ENCODE peak calls at places on chromosomes 5 and 9, in eight cellular contexts. H, A, Z, O, C, F, M and Y are unnamed samples.

GRCh38 chr5:37723147-37723961 is 116.5 kb downstream of the GDNF start:
- DNase-seq in H (no peak), A (no peak), Z (no peak), O (no peak), C (peak; percentile 54), F (no peak), M (no peak), Y (no peak)

GRCh38 chr5:18048449-18048848 is 414.2 kb downstream of the TAF11L14 start:
- DNase-seq in H (no peak), A (no peak), Z (no peak), O (no peak), C (no peak), F (no peak), M (no peak), Y (no peak)

GRCh38 chr9:137982132-137982666 is 104.6 kb downstream of the CACNA1B start:
- DNase-seq in H (no peak), A (no peak), Z (no peak), O (no peak), C (no peak), F (no peak), M (no peak), Y (no peak)

GRCh38 chr9:132795511-132796303 is 82.4 kb downstream of the AK8 start:
- DNase-seq in H (no peak), A (no peak), Z (no peak), O (no peak), C (no peak), F (no peak), M (no peak), Y (no peak)

GRCh38 chr9:76651114-76651697 is 113.0 kb upstream of the PCA3 start:
- DNase-seq in H (no peak), A (no peak), Z (no peak), O (no peak), C (peak; percentile 33), F (no peak), M (no peak), Y (no peak)

GRCh38 chr5:173925449-173926071 is 37.4 kb downstream of the CPEB4 start:
- DNase-seq in H (no peak), A (peak; percentile 46), Z (no peak), O (no peak), C (peak; percentile 75), F (no peak), M (no peak), Y (peak; percentile 19)

GRCh38 chr5:23721336-23721735 is 213.9 kb downstream of the PRDM9 start:
- DNase-seq in H (no peak), A (no peak), Z (no peak), O (no peak), C (no peak), F (no peak), M (no peak), Y (no peak)

GRCh38 chr5:138035605-138036537 is 3.0 kb upstream of the FAM13B start:
- DNase-seq in H (peak; percentile 53), A (peak; percentile 65), Z (peak; percentile 40), O (peak; percentile 29), C (peak; percentile 90), F (peak; percentile 53), M (peak; percentile 80), Y (peak; percentile 48)

GRCh38 chr5:111068208-111068607 is 3.3 kb upstream of the TSLP start:
- DNase-seq in H (no peak), A (no peak), Z (no peak), O (no peak), C (no peak), F (no peak), M (no peak), Y (no peak)

GRCh38 chr5:168327019-168327421 is 35.6 kb downstream of the WWC1 start:
- DNase-seq in H (no peak), A (no peak), Z (no peak), O (no peak), C (no peak), F (no peak), M (no peak), Y (no peak)

GRCh38 chr5:180139731-180140626 is 68.4 kb upstream of the RNF130 start:
- DNase-seq in H (no peak), A (no peak), Z (no peak), O (peak; percentile 10), C (no peak), F (no peak), M (no peak), Y (no peak)

GRCh38 chr5:2256646-2257288 is 374.0 kb upstream of the IRX4 start:
- DNase-seq in H (no peak), A (no peak), Z (no peak), O (no peak), C (no peak), F (no peak), M (no peak), Y (no peak)

GRCh38 chr5:178790371-178790770 is 59.9 kb upstream of the ZNF354A start:
- DNase-seq in H (no peak), A (no peak), Z (no peak), O (no peak), C (peak; percentile 42), F (no peak), M (no peak), Y (no peak)

GRCh38 chr5:10607666-10608442 is 44.0 kb downstream of the ANKRD33B start:
- DNase-seq in H (no peak), A (peak; percentile 54), Z (no peak), O (no peak), C (peak; percentile 93), F (no peak), M (no peak), Y (no peak)

GRCh38 chr9:98926016-98926415 is 17.7 kb upstream of the COL15A1 start:
- DNase-seq in H (no peak), A (no peak), Z (no peak), O (no peak), C (no peak), F (no peak), M (no peak), Y (no peak)

GRCh38 chr5:53442946-53443345 is 37.5 kb upstream of the FST start:
- DNase-seq in H (no peak), A (no peak), Z (no peak), O (no peak), C (no peak), F (no peak), M (no peak), Y (no peak)

GRCh38 chr5:42274913-42275312 is 148.3 kb upstream of the GHR start:
- DNase-seq in H (no peak), A (no peak), Z (no peak), O (no peak), C (no peak), F (no peak), M (no peak), Y (no peak)

GRCh38 chr5:160419458-160420330 is 813 bp upstream of the SLU7 start:
- DNase-seq in H (no peak), A (no peak), Z (no peak), O (no peak), C (no peak), F (no peak), M (no peak), Y (no peak)

GRCh38 chr5:160418561-160419457 is at the start of gene SLU7:
- DNase-seq in H (peak; percentile 86), A (peak; percentile 94), Z (peak; percentile 88), O (peak; percentile 92), C (peak; percentile 97), F (peak; percentile 71), M (peak; percentile 89), Y (peak; percentile 96)

GRCh38 chr5:160420331-160420610 is 1.4 kb upstream of the PTTG1 start:
- DNase-seq in H (no peak), A (no peak), Z (no peak), O (no peak), C (no peak), F (no peak), M (no peak), Y (no peak)

GRCh38 chr5:160421625-160422258 is at the start of gene PTTG1:
- DNase-seq in H (peak; percentile 83), A (peak; percentile 93), Z (peak; percentile 85), O (peak; percentile 95), C (peak; percentile 98), F (peak; percentile 89), M (peak; percentile 84), Y (peak; percentile 94)

DNA sequence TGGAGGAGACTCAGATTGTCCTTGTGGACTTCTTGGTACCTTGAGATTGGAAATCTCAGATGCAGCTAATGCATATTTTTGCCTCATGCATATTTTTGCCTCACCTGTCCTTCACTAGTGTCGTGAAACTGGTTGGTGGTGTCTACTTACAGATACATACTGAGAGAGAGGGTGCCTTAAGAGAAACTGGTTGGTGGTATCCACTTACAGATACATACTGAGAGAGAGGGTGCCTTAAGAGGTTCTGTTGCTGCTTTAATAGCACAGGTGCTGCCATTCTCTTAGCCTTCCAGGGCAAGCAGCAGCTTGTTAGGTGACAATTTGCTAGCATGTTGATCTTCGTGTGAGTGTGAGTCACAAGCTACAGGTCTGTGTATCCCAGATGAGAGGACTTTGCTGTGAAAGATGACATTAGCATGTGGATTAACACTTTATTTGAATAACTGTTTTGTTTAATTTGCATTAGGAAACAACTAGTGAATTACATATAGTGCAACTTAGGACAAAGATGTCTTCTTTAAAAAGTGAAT is 1.4 kb downstream of the PTTG1 start:
- DNase-seq in H (no peak), A (no peak), Z (no peak), O (no peak), C (no peak), F (no peak), M (no peak), Y (no peak)
- H3K4me3 ChIP-seq in H (no peak overlapping the region), A (no peak overlapping the region), Z (peak overlapping the region; percentile 72), O (no peak overlapping the region), C (peak overlapping the region; percentile 93), F (no peak overlapping the region), M (peak overlapping the region; percentile 71), Y (no peak overlapping the region)

GRCh38 chr9:21031091-21031817 is at the start of gene HACD4:
- DNase-seq in H (no peak), A (peak; percentile 48), Z (peak; percentile 52), O (peak; percentile 31), C (peak; percentile 80), F (peak; percentile 57), M (no peak), Y (peak; percentile 67)
- H3K4me3 ChIP-seq in H (peak within 1 kb of the TSS; percentile 61), A (peak within 1 kb of the TSS; percentile 46), Z (peak within 1 kb of the TSS; percentile 78), O (peak within 1 kb of the TSS; percentile 58), C (peak within 1 kb of the TSS; percentile 68), F (peak within 1 kb of the TSS; percentile 42), M (peak within 1 kb of the TSS; percentile 51), Y (peak within 1 kb of the TSS; percentile 52)

GRCh38 chr9:21789541-21790037 is 12.8 kb upstream of the MTAP start:
- DNase-seq in H (peak; percentile 63), A (peak; percentile 44), Z (no peak), O (peak; percentile 70), C (no peak), F (no peak), M (peak; percentile 81), Y (no peak)
- H3K4me3 ChIP-seq in H (peak overlapping the region; percentile 17), A (no peak overlapping the region), Z (peak overlapping the region; percentile 59), O (no peak overlapping the region), C (no peak overlapping the region), F (no peak overlapping the region), M (peak overlapping the region; percentile 15), Y (peak overlapping the region; percentile 16)

DNA sequence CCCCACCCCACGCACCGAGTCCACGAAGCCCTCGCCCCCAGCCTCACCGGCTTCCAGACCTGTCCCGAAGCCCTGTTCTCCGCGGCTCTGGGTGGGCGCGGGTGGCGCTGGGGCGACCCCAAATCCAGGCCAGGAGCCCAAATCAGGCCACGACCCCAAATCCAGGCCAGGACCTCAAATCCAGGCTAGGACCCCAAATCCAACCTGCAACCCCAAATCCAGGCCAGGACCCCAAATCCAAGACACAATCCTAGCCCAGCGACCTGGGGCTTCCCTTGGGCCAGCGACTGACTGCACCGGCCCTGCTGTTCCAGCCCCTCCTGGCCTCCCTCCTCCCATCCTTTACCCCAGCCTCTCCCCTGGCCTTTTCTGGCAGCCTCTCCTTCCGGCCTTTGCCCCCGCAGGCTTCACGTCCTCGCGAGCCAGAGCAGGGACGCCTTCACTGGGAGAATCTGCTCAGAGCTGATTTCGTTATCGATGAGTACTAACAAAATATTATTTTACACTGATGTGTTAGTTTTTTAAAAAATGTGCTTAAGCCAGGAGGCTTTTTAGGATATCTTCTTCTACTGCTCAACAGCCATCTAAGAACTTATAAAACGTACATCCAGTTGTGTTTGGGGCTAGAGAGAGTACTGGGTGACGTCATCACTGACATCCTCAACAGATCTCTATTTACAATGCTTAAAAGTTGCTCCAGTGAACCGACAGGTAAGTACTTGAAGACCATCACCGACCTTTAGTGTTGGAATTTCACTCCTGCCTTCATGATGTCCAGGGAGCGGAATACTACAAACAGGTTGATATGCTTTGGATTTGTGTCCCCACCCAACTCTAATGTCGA is 34.7 kb downstream of the TRIP13 start:
- DNase-seq in H (no peak), A (no peak), Z (no peak), O (no peak), C (no peak), F (no peak), M (no peak), Y (no peak)
- H3K4me3 ChIP-seq in H (no peak overlapping the region), A (peak overlapping the region; percentile 18), Z (no peak overlapping the region), O (peak overlapping the region; percentile 23), C (no peak overlapping the region), F (no peak overlapping the region), M (no peak overlapping the region), Y (no peak overlapping the region)